ENCODE peak calls at places on chromosomes 3 and 15, in six cellular contexts. O, A, Q, J, T and R are unnamed samples.

GRCh38 chr15:97900006-97900405 is 60.5 kb upstream of the ARRDC4 start:
- DNase-seq in O (no peak), A (no peak), Q (no peak), J (no peak), T (no peak), R (no peak)

GRCh38 chr3:43455233-43455632 is 166.6 kb downstream of the ANO10 start:
- DNase-seq in O (peak; percentile 52), A (peak; percentile 82), Q (no peak), J (no peak), T (no peak), R (peak; percentile 52)

GRCh38 chr3:63354160-63354559 is 76.1 kb downstream of the SYNPR start:
- DNase-seq in O (no peak), A (no peak), Q (no peak), J (no peak), T (no peak), R (no peak)

GRCh38 chr3:155960060-155960459 is 89.6 kb downstream of the GMPS start:
- DNase-seq in O (no peak), A (no peak), Q (no peak), J (no peak), T (no peak), R (no peak)

GRCh38 chr15:40964634-40965033 is 11.4 kb downstream of the CHAC1 start:
- DNase-seq in O (no peak), A (no peak), Q (no peak), J (no peak), T (no peak), R (no peak)

GRCh38 chr3:48633743-48634142 is 1.5 kb downstream of the SLC26A6 start:
- DNase-seq in O (no peak), A (no peak), Q (no peak), J (no peak), T (no peak), R (no peak)

GRCh38 chr15:26083457-26084350 is 220.6 kb upstream of the ATP10A start:
- DNase-seq in O (no peak), A (no peak), Q (no peak), J (no peak), T (no peak), R (no peak)

GRCh38 chr15:68252925-68253534 is 23.5 kb upstream of the CLN6 start:
- DNase-seq in O (peak; percentile 77), A (peak; percentile 79), Q (peak; percentile 26), J (peak; percentile 75), T (no peak), R (peak; percentile 72)

GRCh38 chr3:141482250-141482937 is 4.4 kb upstream of the RASA2 start:
- DNase-seq in O (no peak), A (peak; percentile 15), Q (no peak), J (no peak), T (no peak), R (peak; percentile 90)

GRCh38 chr15:58043192-58043903 is 22.2 kb downstream of the ALDH1A2 start:
- DNase-seq in O (peak; percentile 64), A (peak; percentile 29), Q (no peak), J (no peak), T (no peak), R (peak; percentile 27)

GRCh38 chr3:49428697-49429100 is 425 bp downstream of the NICN1 start:
- DNase-seq in O (no peak), A (no peak), Q (no peak), J (no peak), T (no peak), R (no peak)

GRCh38 chr15:25245801-25246622 is 192.8 kb downstream of the UBE3A start:
- DNase-seq in O (no peak), A (no peak), Q (no peak), J (no peak), T (no peak), R (no peak)

GRCh38 chr3:42698911-42699230 is 3.7 kb downstream of the HHATL start:
- DNase-seq in O (no peak), A (no peak), Q (no peak), J (no peak), T (no peak), R (no peak)

GRCh38 chr15:53072077-53072476 is 281.9 kb upstream of the ONECUT1 start:
- DNase-seq in O (peak; percentile 12), A (peak; percentile 18), Q (no peak), J (no peak), T (peak; percentile 77), R (peak; percentile 35)

GRCh38 chr15:76341366-76342045 is 4.9 kb downstream of the ISL2 start:
- DNase-seq in O (no peak), A (no peak), Q (no peak), J (peak; percentile 19), T (no peak), R (no peak)

GRCh38 chr3:140863481-140864084 is 78.1 kb upstream of the SLC25A36 start:
- DNase-seq in O (peak; percentile 63), A (peak; percentile 45), Q (peak; percentile 44), J (peak; percentile 45), T (peak; percentile 23), R (peak; percentile 49)

GRCh38 chr15:34802803-34803395 is 7.5 kb upstream of the ACTC1 start:
- DNase-seq in O (peak; percentile 37), A (no peak), Q (no peak), J (no peak), T (no peak), R (no peak)

GRCh38 chr15:77187751-77188464 is 117.0 kb upstream of the TSPAN3 start:
- DNase-seq in O (peak; percentile 20), A (no peak), Q (peak; percentile 73), J (no peak), T (no peak), R (no peak)

GRCh38 chr15:90086868-90087268 is 15.4 kb downstream of the IDH2 start:
- DNase-seq in O (peak; percentile 72), A (no peak), Q (no peak), J (peak; percentile 77), T (no peak), R (peak; percentile 44)

GRCh38 chr3:13007251-13007941 is 65.8 kb downstream of the IQSEC1 start:
- DNase-seq in O (peak; percentile 82), A (no peak), Q (no peak), J (no peak), T (no peak), R (no peak)

GRCh38 chr15:45456212-45457106 is 66.1 kb downstream of the SLC30A4 start:
- DNase-seq in O (peak; percentile 81), A (peak; percentile 90), Q (peak; percentile 33), J (peak; percentile 49), T (no peak), R (peak; percentile 65)

GRCh38 chr15:73802336-73803105 is 49.4 kb upstream of the INSYN1 start:
- DNase-seq in O (no peak), A (no peak), Q (no peak), J (no peak), T (no peak), R (no peak)

GRCh38 chr15:69862540-69862939 is 235.2 kb downstream of the TLE3 start:
- DNase-seq in O (no peak), A (no peak), Q (no peak), J (no peak), T (no peak), R (no peak)

GRCh38 chr15:65303687-65304392 is 637 bp upstream of the RNU5B-1 start:
- DNase-seq in O (peak; percentile 56), A (peak; percentile 44), Q (no peak), J (peak; percentile 47), T (no peak), R (peak; percentile 50)

DNA sequence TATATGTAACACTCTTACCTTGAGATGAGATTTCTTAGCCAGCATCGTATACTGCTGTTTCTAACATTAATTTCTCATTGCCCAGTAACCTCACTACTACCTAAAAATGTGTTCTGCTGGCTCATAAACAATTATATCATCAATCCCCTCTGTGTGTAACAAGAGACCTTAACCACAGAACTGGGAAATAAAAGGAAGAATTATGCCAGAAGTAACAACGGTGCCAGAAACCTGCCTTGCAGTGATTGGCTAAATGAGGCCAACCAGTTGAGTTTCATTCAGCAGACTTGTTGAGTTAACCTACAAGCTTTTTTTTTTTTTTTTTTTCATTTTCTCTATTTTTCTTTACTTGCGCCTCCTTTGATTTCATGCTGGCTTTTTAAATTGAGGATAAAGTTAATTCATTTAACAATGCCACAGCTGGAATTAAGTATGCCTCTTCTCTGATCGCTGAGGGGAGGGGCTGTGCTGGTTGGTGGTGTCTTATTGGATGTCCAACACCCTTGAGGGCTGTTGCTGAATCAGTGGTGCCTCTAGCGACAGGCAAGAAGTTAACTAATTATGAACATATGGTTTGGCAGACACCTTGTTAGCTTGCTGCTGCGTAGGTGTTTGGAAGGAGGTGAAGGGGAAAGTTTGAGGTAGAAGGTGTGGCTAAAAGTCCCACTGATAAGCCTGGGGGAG is 30.0 kb upstream of the GMNC start:
- DNase-seq in O (no peak), A (no peak), Q (no peak), J (no peak), T (no peak), R (no peak)
- H2AFZ ChIP-seq in O (no peak overlapping the region), A (peak overlapping the region; percentile 8), Q (no peak overlapping the region), J (no peak overlapping the region), T (peak overlapping the region; percentile 24), R (no peak overlapping the region)

GRCh38 chr3:20462226-20462625 is 276.2 kb upstream of the SGO1 start:
- DNase-seq in O (no peak), A (no peak), Q (no peak), J (no peak), T (no peak), R (no peak)
- TF ChIP-seq SIN3A in O (no peak), A (no peak), Q (no peak), J (no peak), T (no peak), R (no peak)

GRCh38 chr3:137770821-137771399 is 6.8 kb downstream of the SOX14 start:
- DNase-seq in O (no peak), A (no peak), Q (no peak), J (peak; percentile 55), T (no peak), R (no peak)
- H2AFZ ChIP-seq in O (no peak overlapping the region), A (no peak overlapping the region), Q (no peak overlapping the region), J (peak overlapping the region; percentile 48), T (no peak overlapping the region), R (no peak overlapping the region)

GRCh38 chr3:188421151-188421821 is 267.3 kb downstream of the LPP start:
- DNase-seq in O (no peak), A (no peak), Q (no peak), J (no peak), T (no peak), R (no peak)

GRCh38 chr3:188416041-188416440 is 262.1 kb downstream of the LPP start:
- DNase-seq in O (no peak), A (no peak), Q (no peak), J (no peak), T (no peak), R (no peak)

GRCh38 chr3:188417329-188417728 is 263.4 kb downstream of the LPP start:
- DNase-seq in O (no peak), A (no peak), Q (no peak), J (no peak), T (no peak), R (no peak)

DNA sequence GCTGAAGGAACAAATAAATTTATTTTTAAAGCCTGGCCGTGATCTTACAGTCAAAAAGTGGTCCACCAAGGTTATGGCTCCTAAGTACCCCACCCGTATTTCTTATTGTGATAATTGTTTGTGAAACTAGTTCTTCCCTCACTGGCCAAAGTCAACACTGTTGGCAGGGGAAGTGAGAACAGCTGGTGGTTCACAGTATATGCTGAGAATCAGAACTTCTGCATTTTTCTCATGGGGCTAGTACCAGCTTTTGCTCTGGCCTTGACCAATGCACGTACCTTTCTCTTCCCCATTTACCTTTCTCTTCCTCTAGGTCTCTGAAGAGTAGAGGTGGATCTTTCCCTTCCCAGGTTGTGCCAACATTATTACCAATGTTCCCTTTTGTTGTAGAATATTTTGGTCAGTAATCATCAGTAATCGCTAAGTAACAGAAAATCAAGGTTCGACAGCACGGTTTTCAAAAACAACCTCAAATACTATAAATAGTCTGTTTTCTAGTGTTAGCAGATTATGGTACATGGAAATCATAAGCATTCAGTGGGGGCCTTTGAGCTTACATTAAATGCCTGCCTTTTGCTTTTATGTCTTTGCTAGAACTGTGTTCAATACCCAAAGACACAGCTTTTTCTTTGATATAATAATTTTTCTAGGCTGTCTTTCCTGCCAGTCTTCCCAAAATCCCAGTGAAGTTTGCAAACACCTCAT is 268.0 kb downstream of the LPP start:
- DNase-seq in O (no peak), A (no peak), Q (peak; percentile 78), J (no peak), T (no peak), R (no peak)
- TF ChIP-seq SIN3A in O (no peak), A (no peak), Q (no peak), J (no peak), T (no peak), R (no peak)